ENCODE peak calls at places on chromosomes 4 and X, in five cellular contexts. E is left ventricle myocardium inferior; T is activated CD8-positive, alpha-beta T cell treated with anti-CD3 and anti-CD28 coated beads for 36 hours; Y is GM12878; D is HL-60. P is an unnamed sample.

GRCh38 chr4:146335763-146336412 is 121.5 kb downstream of the REELD1 start:
- DNase-seq in E (no peak), T (no peak), Y (no peak), D (no peak), P (no peak)

GRCh38 chr4:8707045-8707781 is 114.6 kb downstream of the CPZ start:
- DNase-seq in E (peak), T (no peak), Y (no peak), D (no peak), P (no peak)

GRCh38 chr4:140863187-140863586 is 107.0 kb upstream of the TBC1D9 start:
- DNase-seq in E (no peak), T (no peak), Y (no peak), D (no peak), P (no peak)

GRCh38 chrX:142998447-142999208 is 27.1 kb upstream of the SPANXN4 start:
- DNase-seq in E (no peak), T (no peak), Y (no peak), D (peak), P (no peak)

GRCh38 chr4:130563185-130563890 is 1467.4 kb downstream of the C4orf33 start:
- DNase-seq in E (peak), T (no peak), Y (no peak), D (no peak), P (peak)

GRCh38 chrX:1899841-1900240 is 285.0 kb downstream of the ASMT start:
- DNase-seq in E (no peak), T (no peak), Y (no peak), D (no peak), P (no peak)

GRCh38 chrX:120514236-120514635 is 45.1 kb upstream of the LAMP2 start:
- DNase-seq in E (no peak), T (no peak), Y (no peak), D (no peak), P (no peak)

GRCh38 chr4:77352192-77352591 is 195.2 kb downstream of the CCNG2 start:
- DNase-seq in E (no peak), T (no peak), Y (no peak), D (no peak), P (no peak)

GRCh38 chr4:10584042-10584441 is 100.5 kb downstream of the CLNK start:
- DNase-seq in E (no peak), T (no peak), Y (peak), D (no peak), P (no peak)

GRCh38 chrX:6500717-6501116 is 34.2 kb downstream of the VCX3A start:
- DNase-seq in E (no peak), T (no peak), Y (no peak), D (no peak), P (no peak)

GRCh38 chr4:132334081-132334480 is 815.0 kb upstream of the PCDH10 start:
- DNase-seq in E (no peak), T (no peak), Y (no peak), D (no peak), P (no peak)

GRCh38 chr4:153004106-153004881 is 68.2 kb downstream of the FHDC1 start:
- DNase-seq in E (no peak), T (no peak), Y (no peak), D (no peak), P (no peak)

GRCh38 chrX:141443922-141444321 is 140.6 kb downstream of the SPANXA1 start:
- DNase-seq in E (no peak), T (no peak), Y (no peak), D (no peak), P (no peak)

GRCh38 chr4:103060453-103061148 is 16.0 kb downstream of the SLC9B2 start:
- DNase-seq in E (no peak), T (no peak), Y (no peak), D (no peak), P (no peak)

GRCh38 chrX:462853-463252 is 76.1 kb upstream of the PPP2R3B start:
- DNase-seq in E (no peak), T (no peak), Y (no peak), D (no peak), P (no peak)

GRCh38 chrX:130299279-130300009 is 30.7 kb upstream of the ZNF280C start:
- DNase-seq in E (no peak), T (no peak), Y (no peak), D (no peak), P (no peak)

GRCh38 chrX:130300010-130300282 is 31.2 kb upstream of the ZNF280C start:
- DNase-seq in E (no peak), T (no peak), Y (no peak), D (no peak), P (no peak)

GRCh38 chrX:130296743-130297142 is 28.0 kb upstream of the ZNF280C start:
- DNase-seq in E (no peak), T (no peak), Y (no peak), D (no peak), P (no peak)

GRCh38 chrX:130301405-130301804 is 32.7 kb upstream of the ZNF280C start:
- DNase-seq in E (no peak), T (no peak), Y (no peak), D (no peak), P (no peak)

GRCh38 chrX:130295519-130296314 is 27.0 kb upstream of the ZNF280C start:
- DNase-seq in E (no peak), T (no peak), Y (no peak), D (no peak), P (no peak)
- TF ChIP-seq CTCF in E (no peak), T (no peak), Y (no peak), D (no peak), P (no peak)

GRCh38 chrX:138191998-138192397 is 519.5 kb downstream of the FGF13 start:
- DNase-seq in E (no peak), T (peak), Y (no peak), D (no peak), P (no peak)
- TF ChIP-seq CTCF in E (peak), T (no peak), Y (peak), D (no peak), P (peak)

GRCh38 chr4:7156273-7157139 is 35.8 kb upstream of the SORCS2 start:
- DNase-seq in E (peak), T (no peak), Y (no peak), D (no peak), P (no peak)
- TF ChIP-seq CTCF in E (peak), T (no peak), Y (no peak), D (no peak), P (peak)

DNA sequence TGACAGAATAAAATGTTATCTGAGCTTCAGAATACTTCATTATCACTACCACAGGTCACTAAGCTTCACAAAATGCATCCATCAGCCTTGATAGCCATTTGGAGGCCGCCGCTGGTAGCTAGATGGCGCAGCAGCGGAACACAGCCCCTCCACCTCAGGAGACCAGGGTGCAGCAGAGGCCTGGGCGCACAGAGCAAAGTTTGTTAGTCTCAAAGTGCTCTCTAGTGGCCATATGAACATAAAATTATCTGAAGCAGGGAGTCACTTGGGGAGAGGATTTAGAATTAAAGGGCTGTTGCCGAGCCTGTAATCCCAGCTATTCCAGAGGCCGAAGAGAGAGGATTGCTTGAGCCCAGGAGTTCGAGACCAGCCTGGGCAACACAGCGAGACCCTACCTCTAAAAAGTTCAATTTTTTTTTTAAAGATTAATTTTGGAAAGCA is 8.1 kb upstream of the DCTD start:
- DNase-seq in E (peak), T (peak), Y (peak), D (no peak), P (no peak)
- TF ChIP-seq CTCF in E (peak), T (peak), Y (peak), D (peak), P (no peak)

GRCh38 chr4:21882050-21882839 is 66.3 kb downstream of the KCNIP4 start:
- DNase-seq in E (no peak), T (no peak), Y (no peak), D (no peak), P (no peak)
- TF ChIP-seq CTCF in E (no peak), T (no peak), Y (no peak), D (no peak), P (no peak)

GRCh38 chr4:94892051-94892450 is 134.3 kb downstream of the BMPR1B start:
- DNase-seq in E (no peak), T (no peak), Y (no peak), D (no peak), P (no peak)
- TF ChIP-seq CTCF in E (no peak), T (no peak), Y (no peak), D (no peak), P (no peak)

GRCh38 chr4:110305455-110305854 is 107.0 kb upstream of the ELOVL6 start:
- DNase-seq in E (no peak), T (no peak), Y (no peak), D (no peak), P (no peak)

GRCh38 chr4:110306363-110306762 is 107.9 kb upstream of the ELOVL6 start:
- DNase-seq in E (no peak), T (no peak), Y (no peak), D (no peak), P (no peak)

GRCh38 chr4:110309686-110310085 is 111.3 kb upstream of the ELOVL6 start:
- DNase-seq in E (no peak), T (no peak), Y (no peak), D (no peak), P (no peak)

GRCh38 chr4:110310795-110311194 is 112.4 kb upstream of the ELOVL6 start:
- DNase-seq in E (no peak), T (no peak), Y (peak), D (no peak), P (no peak)
- TF ChIP-seq CTCF in E (no peak), T (no peak), Y (no peak), D (no peak), P (no peak)

GRCh38 chr4:85222561-85222960 is 252.4 kb upstream of the ARHGAP24 start:
- DNase-seq in E (no peak), T (no peak), Y (no peak), D (no peak), P (no peak)

GRCh38 chr4:85233516-85233915 is 241.4 kb upstream of the ARHGAP24 start:
- DNase-seq in E (no peak), T (no peak), Y (no peak), D (no peak), P (no peak)

GRCh38 chr4:85228264-85228663 is 246.7 kb upstream of the ARHGAP24 start:
- DNase-seq in E (no peak), T (no peak), Y (no peak), D (no peak), P (no peak)
- TF ChIP-seq CTCF in E (no peak), T (no peak), Y (peak), D (peak), P (no peak)

DNA sequence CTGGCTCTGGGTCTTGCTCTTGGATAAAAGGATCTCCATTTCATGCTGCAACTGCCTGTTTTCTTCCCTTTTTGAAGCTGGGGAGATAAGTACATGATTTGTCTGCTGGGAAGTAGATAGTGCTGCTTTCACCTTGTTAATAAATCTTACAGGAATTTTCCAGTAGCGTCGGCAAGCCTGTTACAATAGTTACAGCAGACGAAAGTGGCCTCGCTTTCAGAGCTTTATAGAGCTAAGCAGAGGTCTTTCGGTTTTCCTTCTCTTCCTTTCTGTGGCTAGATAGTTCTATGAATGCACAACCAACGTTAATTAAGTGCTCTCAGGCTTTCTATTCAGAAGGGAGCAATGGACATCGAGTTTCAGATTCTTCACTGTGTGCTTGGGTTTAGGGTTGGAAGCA is 237.7 kb downstream of the ARHGAP10 start:
- DNase-seq in E (no peak), T (no peak), Y (no peak), D (no peak), P (no peak)
- TF ChIP-seq CTCF in E (no peak), T (no peak), Y (no peak), D (no peak), P (no peak)

P was measured in mesothelial cell of epicardium.